ENCODE peak calls at places on chromosomes 5 and 9, in four cellular contexts. I is posterior cingulate gyrus, P is NCI-H748 treated with DMSO at 0.1 percent for 48 hours, H is astrocyte of the spinal cord. E is an unnamed sample.

GRCh38 chr5:91252916-91253315 is 130.2 kb downstream of the ARRDC3 start:
- DNase-seq in P (no peak), I (no peak), H (no peak), E (no peak)

GRCh38 chr5:79774855-79775237 is 85.2 kb downstream of the CMYA5 start:
- DNase-seq in I (no peak), H (no peak), P (no peak), E (no peak)

GRCh38 chr5:41870621-41871048 is 410 bp upstream of the OXCT1 start:
- DNase-seq in P (no peak), I (no peak), H (no peak), E (no peak)

GRCh38 chr9:109997682-109998081 is 210.3 kb downstream of the C9orf152 start:
- DNase-seq in P (no peak), I (no peak), H (no peak), E (no peak)

GRCh38 chr5:103624035-103624461 is 61.5 kb upstream of the NUDT12 start:
- DNase-seq in I (no peak), P (no peak), H (peak), E (no peak)

GRCh38 chr9:127451681-127452480 is 571 bp downstream of the LRSAM1 start:
- DNase-seq in P (peak), I (peak), H (peak), E (no peak)

GRCh38 chr9:72165821-72166547 is 16.7 kb downstream of the GDA start:
- DNase-seq in H (no peak), P (no peak), I (no peak), E (no peak)

GRCh38 chr5:89276566-89277305 is 393.8 kb upstream of the MEF2C start:
- DNase-seq in P (no peak), I (no peak), H (peak), E (no peak)

GRCh38 chr5:142929602-142930001 is 159.4 kb downstream of the ARHGAP26 start:
- DNase-seq in I (no peak), P (no peak), H (peak), E (peak)

GRCh38 chr9:23826120-23826629 is at the start of gene ELAVL2:
- DNase-seq in P (peak), H (peak), I (peak), E (peak)

GRCh38 chr5:2136728-2137333 is 254.1 kb upstream of the IRX4 start:
- DNase-seq in P (no peak), I (no peak), H (no peak), E (no peak)

E was measured in tibial artery.